ENCODE peak calls at places on chromosomes 6 and 20, in nine cellular contexts. Z is CD4-positive, alpha-beta T cell; S is upper lobe of right lung; M is AG04450; P is foreskin melanocyte; F is cardiac fibroblast; O is left lung; J is tibial artery; R is lung. B is an unnamed sample.

GRCh38 chr6:49468042-49468441 is 4.9 kb downstream of the CENPQ start:
- DNase-seq in Z (no peak), R (no peak), O (no peak), M (no peak), S (no peak), F (no peak), J (no peak), P (no peak), B (no peak)

GRCh38 chr6:13261464-13261994 is 66.8 kb downstream of the TBC1D7 start:
- DNase-seq in F (no peak), P (no peak), S (no peak), O (no peak), J (no peak), M (no peak), R (no peak), Z (no peak), B (no peak)

GRCh38 chr6:40545954-40546353 is 41.2 kb downstream of the LRFN2 start:
- DNase-seq in S (peak), Z (no peak), R (no peak), F (no peak), J (no peak), P (no peak), M (no peak), O (no peak), B (no peak)

GRCh38 chr6:90168693-90169131 is 127.9 kb downstream of the BACH2 start:
- DNase-seq in R (no peak), O (no peak), M (peak), F (peak), S (no peak), Z (no peak), J (no peak), P (no peak), B (no peak)

GRCh38 chr6:56932891-56933473 is 21.9 kb upstream of the BEND6 start:
- DNase-seq in O (no peak), Z (no peak), J (no peak), R (no peak), P (no peak), M (no peak), F (no peak), S (no peak), B (no peak)

GRCh38 chr6:221531-222349 is 70.5 kb upstream of the DUSP22 start:
- DNase-seq in F (no peak), J (no peak), R (no peak), P (no peak), S (no peak), O (no peak), M (no peak), Z (no peak), B (no peak)

GRCh38 chr6:112337209-112337638 is 9.9 kb upstream of the RFPL4B start:
- DNase-seq in P (peak), R (peak), S (no peak), Z (no peak), M (peak), O (no peak), F (peak), J (peak), B (peak)

GRCh38 chr6:30990422-30991086 is 7.0 kb downstream of the MUC21 start:
- DNase-seq in O (no peak), Z (no peak), J (no peak), P (no peak), F (no peak), M (no peak), R (no peak), S (no peak), B (no peak)

GRCh38 chr20:34560141-34560523 is 1.6 kb downstream of the MAP1LC3A start:
- DNase-seq in M (no peak), R (no peak), P (no peak), F (no peak), O (no peak), S (no peak), J (no peak), Z (no peak), B (no peak)

GRCh38 chr6:104940881-104941693 is 15.8 kb upstream of the LIN28B start:
- DNase-seq in Z (no peak), P (no peak), R (no peak), O (peak), S (no peak), M (no peak), F (peak), J (no peak), B (no peak)

GRCh38 chr20:24754691-24755090 is 194.4 kb upstream of the CST7 start:
- DNase-seq in S (no peak), R (no peak), Z (no peak), F (no peak), P (no peak), J (no peak), M (no peak), O (no peak), B (no peak)

GRCh38 chr20:11140359-11140758 is 466.6 kb upstream of the JAG1 start:
- DNase-seq in M (peak), S (no peak), O (no peak), F (peak), R (no peak), J (no peak), Z (no peak), P (no peak), B (no peak)

GRCh38 chr20:32976746-32977145 is 27.5 kb downstream of the SUN5 start:
- DNase-seq in Z (no peak), F (no peak), R (no peak), S (no peak), P (no peak), M (no peak), J (no peak), O (no peak), B (no peak)

GRCh38 chr6:34362909-34363713 is 29.4 kb downstream of the NUDT3 start:
- DNase-seq in M (no peak), F (no peak), O (no peak), R (no peak), Z (no peak), J (no peak), P (no peak), S (no peak), B (no peak)

GRCh38 chr6:142627474-142627873 is 317.5 kb downstream of the HIVEP2 start:
- DNase-seq in R (no peak), P (no peak), J (no peak), S (no peak), F (no peak), M (no peak), O (no peak), Z (no peak), B (no peak)

GRCh38 chr20:48525400-48525799 is 302.4 kb downstream of the PREX1 start:
- DNase-seq in S (no peak), J (no peak), M (no peak), R (no peak), O (no peak), F (no peak), P (no peak), Z (no peak), B (no peak)

GRCh38 chr20:59645761-59646171 is 41.4 kb downstream of the PHACTR3 start:
- DNase-seq in S (no peak), M (no peak), P (no peak), J (no peak), Z (no peak), O (no peak), R (peak), F (no peak), B (no peak)

GRCh38 chr6:9140181-9140580 is 704.8 kb upstream of the SLC35B3 start:
- DNase-seq in J (no peak), R (peak), Z (no peak), O (peak), P (no peak), S (peak), F (no peak), M (no peak), B (no peak)